ENCODE peak calls at places on chromosomes 2 and 18, in five cellular contexts. One of them, this sample, is unnamed.

GRCh38 chr2:567865-568638 is 109.2 kb downstream of the TMEM18 start:
- DNase-seq in mammary epithelial cell: peak; percentile 32
- DNase-seq in HCT116: no peak
- DNase-seq in right cardiac atrium: no peak
- DNase-seq in psoas muscle: no peak
- DNase-seq in this sample: no peak

GRCh38 chr2:117057021-117057420 is 757.5 kb upstream of the DDX18 start:
- DNase-seq in mammary epithelial cell: no peak
- DNase-seq in HCT116: no peak
- DNase-seq in right cardiac atrium: no peak
- DNase-seq in psoas muscle: no peak
- DNase-seq in this sample: no peak

GRCh38 chr2:86393521-86394490 is 47.4 kb upstream of the KDM3A start:
- DNase-seq in mammary epithelial cell: peak; percentile 77
- DNase-seq in HCT116: peak; percentile 12
- DNase-seq in right cardiac atrium: no peak
- DNase-seq in psoas muscle: no peak
- DNase-seq in this sample: peak; percentile 71

GRCh38 chr2:85785027-85785822 is 31.4 kb downstream of the ATOH8 start:
- DNase-seq in mammary epithelial cell: no peak
- DNase-seq in HCT116: no peak
- DNase-seq in right cardiac atrium: peak; percentile 73
- DNase-seq in psoas muscle: no peak
- DNase-seq in this sample: peak; percentile 64

GRCh38 chr2:65430515-65431416 is 1.6 kb downstream of the SPRED2 start:
- DNase-seq in mammary epithelial cell: peak; percentile 58
- DNase-seq in HCT116: peak; percentile 75
- DNase-seq in right cardiac atrium: peak; percentile 66
- DNase-seq in psoas muscle: peak; percentile 76
- DNase-seq in this sample: peak; percentile 74

GRCh38 chr2:74507926-74508520 is 528 bp upstream of the PCGF1 start:
- DNase-seq in mammary epithelial cell: no peak
- DNase-seq in HCT116: no peak
- DNase-seq in right cardiac atrium: no peak
- DNase-seq in psoas muscle: no peak
- DNase-seq in this sample: peak; percentile 95

GRCh38 chr18:5895300-5895885 is at the start of gene TMEM200C:
- DNase-seq in mammary epithelial cell: no peak
- DNase-seq in HCT116: no peak
- DNase-seq in right cardiac atrium: peak; percentile 50
- DNase-seq in psoas muscle: no peak
- DNase-seq in this sample: peak; percentile 11

GRCh38 chr2:168119519-168120141 is 127.8 kb downstream of the STK39 start:
- DNase-seq in mammary epithelial cell: peak; percentile 30
- DNase-seq in HCT116: peak; percentile 41
- DNase-seq in right cardiac atrium: no peak
- DNase-seq in psoas muscle: no peak
- DNase-seq in this sample: peak; percentile 25

GRCh38 chr18:47118986-47119385 is 31.3 kb downstream of the HDHD2 start:
- DNase-seq in mammary epithelial cell: peak; percentile 5
- DNase-seq in HCT116: no peak
- DNase-seq in right cardiac atrium: no peak
- DNase-seq in psoas muscle: no peak
- DNase-seq in this sample: no peak

GRCh38 chr18:26088482-26088881 is 1.9 kb downstream of the SS18 start:
- DNase-seq in mammary epithelial cell: peak; percentile 26
- DNase-seq in HCT116: no peak
- DNase-seq in right cardiac atrium: no peak
- DNase-seq in psoas muscle: no peak
- DNase-seq in this sample: no peak

GRCh38 chr2:218398437-218399390 is 954 bp upstream of the CTDSP1 start:
- DNase-seq in mammary epithelial cell: peak; percentile 72
- DNase-seq in HCT116: peak; percentile 37
- DNase-seq in right cardiac atrium: peak; percentile 87
- DNase-seq in psoas muscle: peak; percentile 92
- DNase-seq in this sample: no peak
- H3K27ac ChIP-seq in mammary epithelial cell: peak overlapping the region; percentile 82
- H3K27ac ChIP-seq in HCT116: peak overlapping the region; percentile 99
- H3K27ac ChIP-seq in right cardiac atrium: peak overlapping the region; percentile 99
- H3K27ac ChIP-seq in psoas muscle: peak overlapping the region; percentile 99
- H3K27ac ChIP-seq in this sample: peak overlapping the region; percentile 69

GRCh38 chr2:44135307-44135706 is 33.4 kb upstream of the PPM1B start:
- DNase-seq in mammary epithelial cell: no peak
- DNase-seq in HCT116: no peak
- DNase-seq in right cardiac atrium: no peak
- DNase-seq in psoas muscle: no peak
- DNase-seq in this sample: no peak
- H3K27ac ChIP-seq in mammary epithelial cell: no peak overlapping the region
- H3K27ac ChIP-seq in HCT116: no peak overlapping the region
- H3K27ac ChIP-seq in right cardiac atrium: no peak overlapping the region
- H3K27ac ChIP-seq in psoas muscle: no peak overlapping the region
- H3K27ac ChIP-seq in this sample: no peak overlapping the region

GRCh38 chr2:138267161-138267901 is 234.2 kb upstream of the SPOPL start:
- DNase-seq in mammary epithelial cell: peak; percentile 50
- DNase-seq in HCT116: no peak
- DNase-seq in right cardiac atrium: no peak
- DNase-seq in psoas muscle: no peak
- DNase-seq in this sample: no peak
- H3K27ac ChIP-seq in mammary epithelial cell: peak overlapping the region; percentile 49
- H3K27ac ChIP-seq in HCT116: no peak overlapping the region
- H3K27ac ChIP-seq in right cardiac atrium: no peak overlapping the region
- H3K27ac ChIP-seq in psoas muscle: no peak overlapping the region
- H3K27ac ChIP-seq in this sample: no peak overlapping the region

GRCh38 chr2:216341151-216341550 is 31.1 kb downstream of the MARCHF4 start:
- DNase-seq in mammary epithelial cell: no peak
- DNase-seq in HCT116: no peak
- DNase-seq in right cardiac atrium: peak; percentile 30
- DNase-seq in psoas muscle: no peak
- DNase-seq in this sample: no peak

GRCh38 chr2:216339456-216340279 is 32.6 kb downstream of the MARCHF4 start:
- DNase-seq in mammary epithelial cell: no peak
- DNase-seq in HCT116: no peak
- DNase-seq in right cardiac atrium: peak; percentile 44
- DNase-seq in psoas muscle: no peak
- DNase-seq in this sample: peak; percentile 76

GRCh38 chr2:216344206-216344957 is 27.9 kb downstream of the MARCHF4 start:
- DNase-seq in mammary epithelial cell: no peak
- DNase-seq in HCT116: no peak
- DNase-seq in right cardiac atrium: no peak
- DNase-seq in psoas muscle: no peak
- DNase-seq in this sample: no peak

GRCh38 chr2:216343221-216343985 is 28.9 kb downstream of the MARCHF4 start:
- DNase-seq in mammary epithelial cell: no peak
- DNase-seq in HCT116: no peak
- DNase-seq in right cardiac atrium: no peak
- DNase-seq in psoas muscle: no peak
- DNase-seq in this sample: peak; percentile 32

DNA sequence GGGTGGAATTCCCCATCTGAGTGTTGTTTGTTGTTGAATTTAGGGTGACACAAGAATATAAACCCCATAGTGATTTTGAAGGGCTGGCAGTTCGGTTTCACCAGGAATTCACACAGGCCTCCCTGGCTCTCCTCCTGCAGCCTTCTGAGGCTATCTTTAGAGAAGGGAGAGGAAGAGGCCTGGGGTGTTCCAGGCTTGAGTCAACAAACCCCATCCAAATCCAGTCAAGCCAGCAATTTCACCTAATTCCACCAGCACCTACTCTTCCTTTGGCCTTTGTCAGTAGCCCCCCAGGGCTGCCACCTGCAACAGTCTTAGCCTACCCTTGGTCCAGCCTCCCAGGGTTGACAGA is 32.0 kb downstream of the MARCHF4 start:
- DNase-seq in mammary epithelial cell: no peak
- DNase-seq in HCT116: no peak
- DNase-seq in right cardiac atrium: no peak
- DNase-seq in psoas muscle: no peak
- DNase-seq in this sample: no peak
- H3K27ac ChIP-seq in mammary epithelial cell: no peak overlapping the region
- H3K27ac ChIP-seq in HCT116: no peak overlapping the region
- H3K27ac ChIP-seq in right cardiac atrium: peak overlapping the region; percentile 5
- H3K27ac ChIP-seq in psoas muscle: no peak overlapping the region
- H3K27ac ChIP-seq in this sample: peak overlapping the region; percentile 20

GRCh38 chr2:68849579-68850030 is 21.6 kb downstream of the BMP10 start:
- DNase-seq in mammary epithelial cell: no peak
- DNase-seq in HCT116: no peak
- DNase-seq in right cardiac atrium: no peak
- DNase-seq in psoas muscle: no peak
- DNase-seq in this sample: no peak
- H3K27ac ChIP-seq in mammary epithelial cell: no peak overlapping the region
- H3K27ac ChIP-seq in HCT116: no peak overlapping the region
- H3K27ac ChIP-seq in right cardiac atrium: no peak overlapping the region
- H3K27ac ChIP-seq in psoas muscle: no peak overlapping the region
- H3K27ac ChIP-seq in this sample: no peak overlapping the region

DNA sequence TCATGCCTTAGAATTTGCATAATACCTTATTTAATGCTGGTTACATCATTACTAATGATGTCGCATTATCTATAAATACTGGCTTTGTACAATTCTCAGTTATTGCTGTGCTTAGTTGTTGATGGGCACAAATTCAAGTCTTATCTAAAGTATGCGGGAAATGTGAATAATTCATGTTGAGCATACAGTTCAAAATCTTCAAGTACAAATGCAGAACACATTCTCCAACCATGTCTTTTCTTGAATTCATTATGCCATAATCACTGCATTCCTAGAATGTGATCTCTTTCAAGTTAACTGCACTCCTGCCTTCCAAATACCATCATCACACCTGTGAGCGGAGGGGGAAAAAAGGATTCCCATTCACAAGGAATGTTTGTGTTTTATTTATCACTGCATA is 337.0 kb downstream of the MBD2 start:
- DNase-seq in mammary epithelial cell: no peak
- DNase-seq in HCT116: no peak
- DNase-seq in right cardiac atrium: no peak
- DNase-seq in psoas muscle: no peak
- DNase-seq in this sample: no peak
- H3K27ac ChIP-seq in mammary epithelial cell: no peak overlapping the region
- H3K27ac ChIP-seq in HCT116: no peak overlapping the region
- H3K27ac ChIP-seq in right cardiac atrium: no peak overlapping the region
- H3K27ac ChIP-seq in psoas muscle: no peak overlapping the region
- H3K27ac ChIP-seq in this sample: no peak overlapping the region

GRCh38 chr2:239668651-239669050 is 267.8 kb upstream of the HDAC4 start:
- DNase-seq in mammary epithelial cell: no peak
- DNase-seq in HCT116: no peak
- DNase-seq in right cardiac atrium: no peak
- DNase-seq in psoas muscle: no peak
- DNase-seq in this sample: no peak

GRCh38 chr2:239667431-239667985 is 266.7 kb upstream of the HDAC4 start:
- DNase-seq in mammary epithelial cell: no peak
- DNase-seq in HCT116: no peak
- DNase-seq in right cardiac atrium: no peak
- DNase-seq in psoas muscle: no peak
- DNase-seq in this sample: no peak

GRCh38 chr2:239668042-239668441 is 267.2 kb upstream of the HDAC4 start:
- DNase-seq in mammary epithelial cell: no peak
- DNase-seq in HCT116: no peak
- DNase-seq in right cardiac atrium: no peak
- DNase-seq in psoas muscle: no peak
- DNase-seq in this sample: no peak

GRCh38 chr2:239666053-239666854 is 265.4 kb upstream of the HDAC4 start:
- DNase-seq in mammary epithelial cell: no peak
- DNase-seq in HCT116: no peak
- DNase-seq in right cardiac atrium: no peak
- DNase-seq in psoas muscle: no peak
- DNase-seq in this sample: no peak

DNA sequence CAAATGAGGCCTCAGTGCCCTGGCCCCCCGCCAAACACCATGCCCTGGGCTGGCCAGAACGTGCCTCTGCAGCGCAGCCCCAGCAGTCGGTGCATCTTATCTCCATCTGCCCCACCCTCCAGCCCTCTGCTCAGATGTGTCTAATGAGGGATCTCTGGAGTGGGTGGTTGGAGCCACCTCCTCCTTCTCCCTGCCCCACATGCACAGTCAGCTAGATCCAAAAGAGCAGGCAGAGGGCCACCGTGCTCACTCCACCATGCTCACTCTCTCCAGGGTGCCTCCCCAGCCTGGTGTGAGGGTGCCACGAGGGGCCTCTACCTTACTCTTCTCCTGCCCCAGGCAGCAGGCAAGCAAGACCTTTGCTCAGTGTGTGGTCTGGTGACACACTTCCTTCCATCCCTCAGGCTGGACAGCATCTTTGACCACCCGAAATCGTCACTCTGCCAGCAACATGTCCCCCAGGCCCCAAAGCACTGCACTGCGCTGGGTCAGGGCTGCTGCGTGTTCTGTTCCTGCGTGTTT is 266.1 kb upstream of the HDAC4 start:
- DNase-seq in mammary epithelial cell: no peak
- DNase-seq in HCT116: no peak
- DNase-seq in right cardiac atrium: no peak
- DNase-seq in psoas muscle: no peak
- DNase-seq in this sample: no peak
- H3K27ac ChIP-seq in mammary epithelial cell: no peak overlapping the region
- H3K27ac ChIP-seq in HCT116: no peak overlapping the region
- H3K27ac ChIP-seq in right cardiac atrium: no peak overlapping the region
- H3K27ac ChIP-seq in psoas muscle: no peak overlapping the region
- H3K27ac ChIP-seq in this sample: no peak overlapping the region